ENCODE peak calls at places on chromosomes 4 and X, in eight cellular contexts. K is amniotic stem cell, X is left colon, S is DMS153, E is renal cortical epithelial cell, I is HS-5, G is adrenal gland, Y is prostate gland. J is an unnamed sample.
A peak's percentile ranks its signal among the peaks of the same experiment; 100 is the strongest.

GRCh38 chrX:69025802-69026301 is 139.4 kb downstream of the PJA1 start:
- DNase-seq in E (peak; percentile 81), I (no peak), X (no peak), S (no peak), Y (no peak), G (no peak), K (no peak), J (no peak)

GRCh38 chr4:71441186-71442169 is 102.7 kb downstream of the SLC4A4 start:
- DNase-seq in E (peak; percentile 80), X (no peak), I (no peak), S (no peak), Y (no peak), G (no peak), K (no peak), J (no peak)

GRCh38 chr4:27315625-27316024 is 455.0 kb downstream of the STIM2 start:
- DNase-seq in S (no peak), E (no peak), I (no peak), K (no peak), X (no peak), Y (no peak), G (no peak), J (no peak)

GRCh38 chr4:153651041-153651960 is 32.8 kb upstream of the TLR2 start:
- DNase-seq in K (no peak), X (peak; percentile 23), S (no peak), I (no peak), E (peak; percentile 55), G (peak; percentile 67), Y (no peak), J (no peak)

GRCh38 chr4:7967501-7968261 is 28.0 kb upstream of the AFAP1 start:
- DNase-seq in Y (no peak), S (no peak), E (no peak), G (no peak), X (peak; percentile 58), I (no peak), K (no peak), J (no peak)

GRCh38 chrX:97984641-97985040 is 1100.9 kb downstream of the RPA4 start:
- DNase-seq in E (no peak), K (no peak), I (no peak), S (no peak), G (no peak), Y (no peak), X (no peak), J (no peak)

GRCh38 chr4:8525383-8526120 is 54.6 kb upstream of the GPR78 start:
- DNase-seq in S (no peak), Y (no peak), E (peak; percentile 26), K (no peak), X (no peak), I (peak; percentile 52), G (no peak), J (no peak)

GRCh38 chr4:155811171-155811570 is 52.4 kb downstream of the GUCY1B1 start:
- DNase-seq in I (no peak), X (no peak), G (no peak), K (no peak), S (no peak), E (peak; percentile 20), Y (no peak), J (no peak)

GRCh38 chrX:154720067-154720466 is 30.8 kb downstream of the GAB3 start:
- DNase-seq in Y (no peak), S (no peak), E (no peak), I (no peak), X (no peak), K (no peak), G (no peak), J (no peak)

GRCh38 chr4:113222431-113222979 is 173.1 kb downstream of the ANK2 start:
- DNase-seq in Y (no peak), S (no peak), G (no peak), K (no peak), E (peak; percentile 6), X (no peak), I (peak; percentile 36), J (no peak)

GRCh38 chrX:150036181-150036580 is 97.9 kb upstream of the EOLA2 start:
- DNase-seq in I (peak; percentile 75), G (peak; percentile 29), Y (no peak), S (no peak), X (peak; percentile 13), E (peak; percentile 68), K (peak; percentile 23), J (peak; percentile 39)

GRCh38 chr4:124564121-124564520 is 148.4 kb downstream of the ANKRD50 start:
- DNase-seq in I (no peak), K (no peak), Y (no peak), X (no peak), S (no peak), G (no peak), E (no peak), J (peak; percentile 14)

GRCh38 chr4:76688737-76689078 is 209.2 kb downstream of the SOWAHB start:
- DNase-seq in X (peak; percentile 27), E (peak; percentile 52), Y (peak; percentile 24), I (no peak), S (no peak), K (no peak), G (no peak), J (no peak)

GRCh38 chrX:44570524-44570923 is 27.9 kb upstream of the FUNDC1 start:
- DNase-seq in X (no peak), G (peak; percentile 1), Y (no peak), S (no peak), K (no peak), E (no peak), I (no peak), J (peak; percentile 63)

GRCh38 chr4:95215991-95216605 is 332.7 kb downstream of the UNC5C start:
- DNase-seq in I (no peak), S (no peak), X (no peak), E (no peak), G (no peak), K (no peak), Y (no peak), J (no peak)

GRCh38 chr4:40629401-40630334 is at the start of gene RBM47:
- DNase-seq in E (peak; percentile 74), K (no peak), G (peak; percentile 87), S (no peak), I (no peak), Y (peak; percentile 91), X (peak; percentile 85), J (peak; percentile 92)

GRCh38 chrX:153884136-153885076 is 1.6 kb downstream of the L1CAM start:
- DNase-seq in G (no peak), X (no peak), Y (no peak), K (no peak), S (no peak), I (no peak), E (no peak), J (no peak)

GRCh38 chr4:149884529-149885206 is 69.0 kb upstream of the IQCM start:
- DNase-seq in X (no peak), G (no peak), Y (no peak), I (no peak), K (no peak), S (no peak), E (peak; percentile 83), J (no peak)

GRCh38 chr4:8131210-8131609 is 27.4 kb downstream of the ABLIM2 start:
- DNase-seq in G (no peak), S (no peak), Y (no peak), X (no peak), I (no peak), E (no peak), K (no peak), J (no peak)

GRCh38 chr4:150327262-150327780 is 249.1 kb downstream of the DCLK2 start:
- DNase-seq in X (no peak), E (no peak), G (no peak), I (no peak), K (no peak), S (no peak), Y (no peak), J (no peak)

GRCh38 chr4:39732728-39733127 is 34.8 kb downstream of the UBE2K start:
- DNase-seq in Y (no peak), G (no peak), X (no peak), K (peak; percentile 85), S (no peak), I (peak; percentile 56), E (peak; percentile 55), J (no peak)

GRCh38 chr4:1656132-1656531 is 28.0 kb downstream of the FAM53A start:
- DNase-seq in S (no peak), I (no peak), Y (no peak), G (no peak), K (no peak), X (no peak), E (no peak), J (no peak)

GRCh38 chr4:15542795-15543194 is 73.1 kb downstream of the CC2D2A start:
- DNase-seq in K (no peak), Y (no peak), E (no peak), X (no peak), S (no peak), I (no peak), G (peak; percentile 76), J (peak; percentile 25)

GRCh38 chr4:106495498-106495897 is 126.9 kb upstream of the GIMD1 start:
- DNase-seq in K (no peak), X (no peak), S (no peak), E (no peak), G (no peak), I (no peak), Y (no peak), J (no peak)

GRCh38 chr4:60897415-60897814 is 302.7 kb upstream of the ADGRL3 start:
- DNase-seq in G (no peak), E (no peak), I (no peak), K (no peak), S (no peak), X (no peak), Y (no peak), J (no peak)

GRCh38 chrX:18425199-18426003 is at the start of gene CDKL5:
- DNase-seq in K (peak; percentile 91), X (peak; percentile 96), Y (peak; percentile 97), S (peak; percentile 92), I (peak; percentile 87), E (peak; percentile 91), G (peak; percentile 98), J (peak; percentile 89)

GRCh38 chr4:183499389-183499788 is 5.5 kb upstream of the ING2 start:
- DNase-seq in X (peak; percentile 31), K (no peak), I (no peak), S (peak; percentile 77), G (peak; percentile 19), E (no peak), Y (no peak), J (no peak)

GRCh38 chr4:1019726-1020470 is 8.5 kb downstream of the FGFRL1 start:
- DNase-seq in I (no peak), G (no peak), E (no peak), X (no peak), K (no peak), S (no peak), Y (no peak), J (no peak)

GRCh38 chrX:51891821-51892551 is 1.4 kb upstream of the MAGED1 start:
- DNase-seq in I (peak; percentile 54), X (no peak), S (no peak), K (peak; percentile 45), Y (no peak), G (peak; percentile 47), E (peak; percentile 25), J (no peak)

J was measured in LNCaP clone FGC.